ENCODE peak calls at places on chromosomes 5 and 9, in eight cellular contexts. X is NCI-H1436, R is activated T-cell treated with anti-CD3 and anti-CD28 coated beads for 48 hours, P is T-helper 1 cell, O is hippocampal formation, T is C1 segment of cervical spinal cord, W is AG08396, G is NCI-H1417 treated with DMSO at 0.1 percent for 48 hours. Q is an unnamed sample.

GRCh38 chr9:129273136-129273895 is 95.3 kb upstream of the IER5L start:
- DNase-seq in X (no peak), R (no peak), P (no peak), O (no peak), T (no peak), W (no peak), G (no peak), Q (no peak)

GRCh38 chr5:150412319-150413175 is at the start of gene CD74:
- DNase-seq in X (no peak), R (peak; percentile 85), P (peak; percentile 87), O (peak; percentile 64), T (peak; percentile 41), W (peak; percentile 47), G (no peak), Q (no peak)

GRCh38 chr5:17223375-17224185 is 6.1 kb downstream of the BASP1 start:
- DNase-seq in X (no peak), R (no peak), P (no peak), O (no peak), T (no peak), W (no peak), G (no peak), Q (no peak)

GRCh38 chr9:447230-448025 is 232.8 kb downstream of the DOCK8 start:
- DNase-seq in X (no peak), R (peak; percentile 31), P (peak; percentile 22), O (no peak), T (no peak), W (no peak), G (no peak), Q (no peak)

GRCh38 chr5:64680289-64680688 is 10.0 kb upstream of the SHISAL2B start:
- DNase-seq in X (no peak), R (no peak), P (no peak), O (no peak), T (no peak), W (no peak), G (no peak), Q (no peak)

GRCh38 chr5:42994285-42995151 is 45.6 kb downstream of the ANXA2R start:
- DNase-seq in X (no peak), R (peak; percentile 84), P (peak; percentile 76), O (peak; percentile 74), T (peak; percentile 46), W (peak; percentile 55), G (no peak), Q (no peak)

GRCh38 chr9:842918-843468 is 1.5 kb downstream of the DMRT1 start:
- DNase-seq in X (no peak), R (no peak), P (no peak), O (no peak), T (no peak), W (no peak), G (no peak), Q (no peak)

GRCh38 chr9:112331676-112331955 is 1.8 kb downstream of the PTBP3 start:
- DNase-seq in X (no peak), R (no peak), P (no peak), O (no peak), T (no peak), W (no peak), G (no peak), Q (no peak)

GRCh38 chr9:124334568-124335319 is 77.0 kb downstream of the NEK6 start:
- DNase-seq in X (no peak), R (no peak), P (no peak), O (no peak), T (no peak), W (no peak), G (no peak), Q (no peak)

GRCh38 chr9:112120471-112120925 is 54.6 kb downstream of the SUSD1 start:
- DNase-seq in X (peak; percentile 72), R (no peak), P (no peak), O (no peak), T (no peak), W (no peak), G (peak; percentile 87), Q (no peak)

GRCh38 chr9:14343236-14343947 is 29.5 kb upstream of the NFIB start:
- DNase-seq in X (no peak), R (no peak), P (no peak), O (no peak), T (no peak), W (no peak), G (no peak), Q (no peak)

GRCh38 chr9:73643379-73644013 is 491.8 kb downstream of the ANXA1 start:
- DNase-seq in X (no peak), R (no peak), P (no peak), O (no peak), T (no peak), W (no peak), G (no peak), Q (no peak)

GRCh38 chr9:135990468-135991429 is 29.6 kb upstream of the UBAC1 start:
- DNase-seq in X (peak; percentile 85), R (no peak), P (peak; percentile 53), O (peak; percentile 46), T (peak; percentile 38), W (no peak), G (peak; percentile 12), Q (no peak)

GRCh38 chr5:160159991-160160826 is 41.0 kb upstream of the PWWP2A start:
- DNase-seq in X (peak; percentile 78), R (no peak), P (no peak), O (no peak), T (no peak), W (no peak), G (peak; percentile 33), Q (no peak)

GRCh38 chr9:78821126-78821822 is 524.3 kb downstream of the PSAT1 start:
- DNase-seq in X (peak; percentile 4), R (no peak), P (no peak), O (no peak), T (peak; percentile 16), W (peak; percentile 39), G (peak; percentile 24), Q (no peak)

GRCh38 chr5:58094031-58094430 is 365.9 kb downstream of the PLK2 start:
- DNase-seq in X (no peak), R (no peak), P (no peak), O (no peak), T (no peak), W (no peak), G (no peak), Q (no peak)

GRCh38 chr5:77204967-77205366 is 5.5 kb upstream of the PDE8B start:
- DNase-seq in X (no peak), R (no peak), P (no peak), O (no peak), T (no peak), W (no peak), G (no peak), Q (no peak)

GRCh38 chr5:114362197-114362976 is 517 bp downstream of the KCNN2 start:
- DNase-seq in X (no peak), R (no peak), P (no peak), O (no peak), T (no peak), W (peak; percentile 39), G (no peak), Q (no peak)